ENCODE peak calls at places on chromosomes 4 and X, in nine cellular contexts. One of them, this sample, is unnamed. For H3K9me2, the result is how much of the 10 kb centered on the place peaks cover.

GRCh38 chrX:149274516-149275105 is 230.5 kb downstream of the IDS start:
- DNase-seq in GM23338: no peak
- DNase-seq in GM23248: peak
- DNase-seq in PC-3: peak
- DNase-seq in OCI-LY7: no peak
- DNase-seq in hepatocyte: no peak
- DNase-seq in SK-N-SH: no peak
- DNase-seq in HCT116: no peak
- DNase-seq in PC-9: no peak
- DNase-seq in this sample: no peak

GRCh38 chr4:117983541-117984451 is 50.5 kb upstream of the NDST3 start:
- DNase-seq in GM23338: no peak
- DNase-seq in GM23248: no peak
- DNase-seq in PC-3: no peak
- DNase-seq in OCI-LY7: no peak
- DNase-seq in hepatocyte: no peak
- DNase-seq in SK-N-SH: no peak
- DNase-seq in HCT116: no peak
- DNase-seq in PC-9: no peak
- DNase-seq in this sample: no peak

GRCh38 chr4:77418333-77418732 is 187.3 kb upstream of the CXCL13 start:
- DNase-seq in GM23338: peak
- DNase-seq in GM23248: peak
- DNase-seq in PC-3: peak
- DNase-seq in OCI-LY7: peak
- DNase-seq in hepatocyte: peak
- DNase-seq in SK-N-SH: peak
- DNase-seq in HCT116: peak
- DNase-seq in PC-9: no peak
- DNase-seq in this sample: peak

GRCh38 chrX:31349515-31349914 is 277.7 kb upstream of the FTHL17 start:
- DNase-seq in GM23338: no peak
- DNase-seq in GM23248: no peak
- DNase-seq in PC-3: peak
- DNase-seq in OCI-LY7: no peak
- DNase-seq in hepatocyte: no peak
- DNase-seq in SK-N-SH: no peak
- DNase-seq in HCT116: no peak
- DNase-seq in PC-9: no peak
- DNase-seq in this sample: no peak

GRCh38 chrX:115912372-115912897 is 258.1 kb upstream of the AGTR2 start:
- DNase-seq in GM23338: peak
- DNase-seq in GM23248: peak
- DNase-seq in PC-3: peak
- DNase-seq in OCI-LY7: no peak
- DNase-seq in hepatocyte: no peak
- DNase-seq in SK-N-SH: no peak
- DNase-seq in HCT116: no peak
- DNase-seq in PC-9: no peak
- DNase-seq in this sample: peak

GRCh38 chr4:88008624-88009235 is 1.3 kb downstream of the PKD2 start:
- DNase-seq in GM23338: no peak
- DNase-seq in GM23248: peak
- DNase-seq in PC-3: peak
- DNase-seq in OCI-LY7: no peak
- DNase-seq in hepatocyte: no peak
- DNase-seq in SK-N-SH: peak
- DNase-seq in HCT116: no peak
- DNase-seq in PC-9: no peak
- DNase-seq in this sample: peak

GRCh38 chrX:75522565-75523411 is at the start of gene ZDHHC15:
- DNase-seq in GM23338: peak
- DNase-seq in GM23248: peak
- DNase-seq in PC-3: peak
- DNase-seq in OCI-LY7: no peak
- DNase-seq in hepatocyte: peak
- DNase-seq in SK-N-SH: peak
- DNase-seq in HCT116: no peak
- DNase-seq in PC-9: no peak
- DNase-seq in this sample: no peak

GRCh38 chrX:15343075-15343476 is 7.8 kb upstream of the PIGA start:
- DNase-seq in GM23338: no peak
- DNase-seq in GM23248: peak
- DNase-seq in PC-3: peak
- DNase-seq in OCI-LY7: no peak
- DNase-seq in hepatocyte: peak
- DNase-seq in SK-N-SH: no peak
- DNase-seq in HCT116: no peak
- DNase-seq in PC-9: peak
- DNase-seq in this sample: no peak

GRCh38 chrX:45264865-45265264 is 64.2 kb upstream of the DIPK2B start:
- DNase-seq in GM23338: no peak
- DNase-seq in GM23248: no peak
- DNase-seq in PC-3: no peak
- DNase-seq in OCI-LY7: no peak
- DNase-seq in hepatocyte: no peak
- DNase-seq in SK-N-SH: peak
- DNase-seq in HCT116: no peak
- DNase-seq in PC-9: no peak
- DNase-seq in this sample: no peak

GRCh38 chrX:45261005-45261404 is 60.3 kb upstream of the DIPK2B start:
- DNase-seq in GM23338: peak
- DNase-seq in GM23248: no peak
- DNase-seq in PC-3: no peak
- DNase-seq in OCI-LY7: no peak
- DNase-seq in hepatocyte: no peak
- DNase-seq in SK-N-SH: no peak
- DNase-seq in HCT116: no peak
- DNase-seq in PC-9: no peak
- DNase-seq in this sample: no peak

GRCh38 chrX:45267007-45267406 is 66.3 kb upstream of the DIPK2B start:
- DNase-seq in GM23338: no peak
- DNase-seq in GM23248: no peak
- DNase-seq in PC-3: no peak
- DNase-seq in OCI-LY7: no peak
- DNase-seq in hepatocyte: no peak
- DNase-seq in SK-N-SH: no peak
- DNase-seq in HCT116: no peak
- DNase-seq in PC-9: no peak
- DNase-seq in this sample: no peak

DNA sequence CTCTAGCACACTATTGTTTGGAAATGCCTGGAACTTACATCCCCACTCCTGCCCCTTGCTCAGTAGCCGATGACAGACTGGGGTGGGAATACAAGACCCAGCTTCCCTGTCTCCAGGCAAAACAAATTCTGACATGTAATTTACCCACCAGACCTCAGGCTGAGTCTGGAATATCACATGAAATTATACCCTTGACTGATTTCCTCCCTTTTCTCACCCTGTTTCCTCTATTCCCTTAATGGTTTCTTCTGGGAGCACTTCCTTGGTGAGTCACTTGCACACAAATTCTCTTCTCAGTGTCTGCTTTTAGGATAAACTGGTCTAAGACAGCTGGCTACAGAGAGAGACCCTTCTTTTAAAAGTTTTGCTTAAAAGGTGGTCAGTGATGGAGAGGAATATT is 65.8 kb upstream of the DIPK2B start:
- DNase-seq in GM23338: no peak
- DNase-seq in GM23248: no peak
- DNase-seq in PC-3: no peak
- DNase-seq in OCI-LY7: no peak
- DNase-seq in hepatocyte: no peak
- DNase-seq in SK-N-SH: no peak
- DNase-seq in HCT116: no peak
- DNase-seq in PC-9: no peak
- DNase-seq in this sample: no peak
- H3K9me2 ChIP-seq in GM23338: under half
- H3K9me2 ChIP-seq in GM23248: under half
- H3K9me2 ChIP-seq in PC-3: under half
- H3K9me2 ChIP-seq in OCI-LY7: under half
- H3K9me2 ChIP-seq in hepatocyte: under half
- H3K9me2 ChIP-seq in SK-N-SH: under half
- H3K9me2 ChIP-seq in HCT116: under half
- H3K9me2 ChIP-seq in PC-9: under half
- H3K9me2 ChIP-seq in this sample: under half

GRCh38 chr4:96524311-96524875 is 684.5 kb downstream of the PDHA2 start:
- DNase-seq in GM23338: no peak
- DNase-seq in GM23248: no peak
- DNase-seq in PC-3: peak
- DNase-seq in OCI-LY7: no peak
- DNase-seq in hepatocyte: no peak
- DNase-seq in SK-N-SH: no peak
- DNase-seq in HCT116: no peak
- DNase-seq in PC-9: no peak
- DNase-seq in this sample: no peak

GRCh38 chr4:96521046-96521536 is 681.2 kb downstream of the PDHA2 start:
- DNase-seq in GM23338: no peak
- DNase-seq in GM23248: no peak
- DNase-seq in PC-3: no peak
- DNase-seq in OCI-LY7: no peak
- DNase-seq in hepatocyte: no peak
- DNase-seq in SK-N-SH: no peak
- DNase-seq in HCT116: no peak
- DNase-seq in PC-9: no peak
- DNase-seq in this sample: no peak

GRCh38 chr4:96531836-96532235 is 691.9 kb downstream of the PDHA2 start:
- DNase-seq in GM23338: no peak
- DNase-seq in GM23248: no peak
- DNase-seq in PC-3: no peak
- DNase-seq in OCI-LY7: no peak
- DNase-seq in hepatocyte: no peak
- DNase-seq in SK-N-SH: no peak
- DNase-seq in HCT116: no peak
- DNase-seq in PC-9: no peak
- DNase-seq in this sample: no peak

GRCh38 chr4:96526625-96527024 is 686.7 kb downstream of the PDHA2 start:
- DNase-seq in GM23338: no peak
- DNase-seq in GM23248: no peak
- DNase-seq in PC-3: no peak
- DNase-seq in OCI-LY7: no peak
- DNase-seq in hepatocyte: no peak
- DNase-seq in SK-N-SH: no peak
- DNase-seq in HCT116: no peak
- DNase-seq in PC-9: no peak
- DNase-seq in this sample: no peak

DNA sequence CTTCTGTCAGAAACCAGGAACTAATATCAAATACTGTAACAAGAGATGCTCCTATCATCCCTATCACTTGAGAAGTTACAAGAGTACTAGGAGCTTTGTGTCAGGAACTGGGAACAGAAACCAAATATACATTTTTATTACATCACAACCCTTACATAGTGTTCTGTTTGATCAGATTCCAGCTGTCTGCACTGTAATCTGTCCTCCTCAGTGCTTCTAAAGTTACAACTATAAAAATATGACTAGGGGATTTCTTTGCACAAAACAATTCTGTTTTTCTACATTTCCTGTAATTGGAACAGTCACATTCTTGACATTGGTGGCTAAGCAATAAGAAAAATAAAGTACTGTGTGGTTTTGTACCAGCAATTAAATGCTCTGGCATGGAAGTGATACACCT is 686.0 kb downstream of the PDHA2 start:
- DNase-seq in GM23338: no peak
- DNase-seq in GM23248: no peak
- DNase-seq in PC-3: peak
- DNase-seq in OCI-LY7: no peak
- DNase-seq in hepatocyte: no peak
- DNase-seq in SK-N-SH: no peak
- DNase-seq in HCT116: no peak
- DNase-seq in PC-9: no peak
- DNase-seq in this sample: no peak
- H3K9me2 ChIP-seq in GM23338: under half
- H3K9me2 ChIP-seq in GM23248: under half
- H3K9me2 ChIP-seq in PC-3: under half
- H3K9me2 ChIP-seq in OCI-LY7: under half
- H3K9me2 ChIP-seq in hepatocyte: under half
- H3K9me2 ChIP-seq in SK-N-SH: under half
- H3K9me2 ChIP-seq in HCT116: under half
- H3K9me2 ChIP-seq in PC-9: under half
- H3K9me2 ChIP-seq in this sample: under half

GRCh38 chr4:1487106-1487505 is 80.9 kb upstream of the NKX1-1 start:
- DNase-seq in GM23338: no peak
- DNase-seq in GM23248: no peak
- DNase-seq in PC-3: no peak
- DNase-seq in OCI-LY7: no peak
- DNase-seq in hepatocyte: no peak
- DNase-seq in SK-N-SH: no peak
- DNase-seq in HCT116: no peak
- DNase-seq in PC-9: no peak
- DNase-seq in this sample: no peak

GRCh38 chr4:1488831-1489638 is 82.8 kb upstream of the NKX1-1 start:
- DNase-seq in GM23338: no peak
- DNase-seq in GM23248: no peak
- DNase-seq in PC-3: no peak
- DNase-seq in OCI-LY7: no peak
- DNase-seq in hepatocyte: no peak
- DNase-seq in SK-N-SH: no peak
- DNase-seq in HCT116: no peak
- DNase-seq in PC-9: no peak
- DNase-seq in this sample: no peak

GRCh38 chr4:1489639-1489995 is 83.4 kb upstream of the NKX1-1 start:
- DNase-seq in GM23338: no peak
- DNase-seq in GM23248: no peak
- DNase-seq in PC-3: no peak
- DNase-seq in OCI-LY7: no peak
- DNase-seq in hepatocyte: no peak
- DNase-seq in SK-N-SH: no peak
- DNase-seq in HCT116: no peak
- DNase-seq in PC-9: no peak
- DNase-seq in this sample: no peak

GRCh38 chr4:1487761-1488160 is 81.5 kb upstream of the NKX1-1 start:
- DNase-seq in GM23338: no peak
- DNase-seq in GM23248: no peak
- DNase-seq in PC-3: no peak
- DNase-seq in OCI-LY7: no peak
- DNase-seq in hepatocyte: no peak
- DNase-seq in SK-N-SH: no peak
- DNase-seq in HCT116: no peak
- DNase-seq in PC-9: no peak
- DNase-seq in this sample: no peak

GRCh38 chr4:1488357-1488756 is 82.1 kb upstream of the NKX1-1 start:
- DNase-seq in GM23338: no peak
- DNase-seq in GM23248: no peak
- DNase-seq in PC-3: no peak
- DNase-seq in OCI-LY7: no peak
- DNase-seq in hepatocyte: no peak
- DNase-seq in SK-N-SH: no peak
- DNase-seq in HCT116: no peak
- DNase-seq in PC-9: no peak
- DNase-seq in this sample: no peak
- H3K9me2 ChIP-seq in GM23338: under half
- H3K9me2 ChIP-seq in GM23248: under half
- H3K9me2 ChIP-seq in PC-3: under half
- H3K9me2 ChIP-seq in OCI-LY7: under half
- H3K9me2 ChIP-seq in hepatocyte: under half
- H3K9me2 ChIP-seq in SK-N-SH: under half
- H3K9me2 ChIP-seq in HCT116: under half
- H3K9me2 ChIP-seq in PC-9: under half
- H3K9me2 ChIP-seq in this sample: under half

DNA sequence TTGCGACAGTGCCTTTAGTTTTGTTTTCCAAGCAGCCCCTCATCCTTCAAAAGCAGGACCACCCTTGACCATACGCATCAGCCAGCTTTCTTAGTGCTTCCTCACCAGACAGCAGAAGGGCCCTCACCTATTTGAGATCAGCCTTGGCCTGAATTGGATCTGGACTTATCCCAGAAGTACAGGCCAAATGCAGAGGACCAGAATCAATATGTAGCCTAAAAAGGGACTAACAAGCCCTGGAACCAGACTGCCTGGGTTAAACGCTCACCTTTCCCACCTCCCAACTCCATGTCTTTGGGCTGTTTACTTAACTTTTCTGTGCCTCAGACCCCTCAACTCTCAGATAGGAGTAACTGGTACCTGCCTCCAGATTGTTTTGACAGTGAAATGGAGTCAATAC is 77.7 kb upstream of the ATP6AP2 start:
- DNase-seq in GM23338: no peak
- DNase-seq in GM23248: no peak
- DNase-seq in PC-3: no peak
- DNase-seq in OCI-LY7: no peak
- DNase-seq in hepatocyte: no peak
- DNase-seq in SK-N-SH: no peak
- DNase-seq in HCT116: no peak
- DNase-seq in PC-9: no peak
- DNase-seq in this sample: no peak
- H3K9me2 ChIP-seq in GM23338: under half
- H3K9me2 ChIP-seq in GM23248: under half
- H3K9me2 ChIP-seq in PC-3: under half
- H3K9me2 ChIP-seq in OCI-LY7: under half
- H3K9me2 ChIP-seq in hepatocyte: under half
- H3K9me2 ChIP-seq in SK-N-SH: under half
- H3K9me2 ChIP-seq in HCT116: under half
- H3K9me2 ChIP-seq in PC-9: under half
- H3K9me2 ChIP-seq in this sample: under half

This sample was measured in Karpas-422.